ENCODE peak calls at places on chromosomes 2 and 18, in ten cellular contexts. One of them, this sample, is unnamed.

GRCh38 chr2:70901235-70902066 is 34.2 kb upstream of the ATP6V1B1 start:
- DNase-seq in HCT116: no peak
- DNase-seq in AG04450: no peak
- DNase-seq in tibial artery: no peak
- DNase-seq in body of pancreas: no peak
- DNase-seq in HFFc6: peak; percentile 12
- DNase-seq in HFF-Myc: no peak
- DNase-seq in psoas muscle: no peak
- DNase-seq in Peyer's patch: no peak
- DNase-seq in thyroid gland: no peak
- DNase-seq in this sample: no peak

GRCh38 chr2:181364492-181365175 is 92.6 kb upstream of the ITGA4 start:
- DNase-seq in Peyer's patch: no peak
- DNase-seq in body of pancreas: no peak
- DNase-seq in AG04450: no peak
- DNase-seq in HCT116: no peak
- DNase-seq in thyroid gland: no peak
- DNase-seq in tibial artery: no peak
- DNase-seq in psoas muscle: no peak
- DNase-seq in HFF-Myc: no peak
- DNase-seq in HFFc6: peak; percentile 25
- DNase-seq in this sample: no peak

GRCh38 chr2:85248741-85249524 is 78.9 kb downstream of the TGOLN2 start:
- DNase-seq in Peyer's patch: no peak
- DNase-seq in body of pancreas: peak; percentile 25
- DNase-seq in HFFc6: peak; percentile 86
- DNase-seq in HFF-Myc: peak; percentile 75
- DNase-seq in thyroid gland: no peak
- DNase-seq in psoas muscle: peak; percentile 64
- DNase-seq in HCT116: peak; percentile 29
- DNase-seq in AG04450: peak; percentile 82
- DNase-seq in tibial artery: peak; percentile 80
- DNase-seq in this sample: no peak

GRCh38 chr2:161625996-161626395 is 1.8 kb downstream of the SLC4A10 start:
- DNase-seq in HFFc6: no peak
- DNase-seq in body of pancreas: no peak
- DNase-seq in HFF-Myc: no peak
- DNase-seq in AG04450: no peak
- DNase-seq in Peyer's patch: no peak
- DNase-seq in thyroid gland: no peak
- DNase-seq in psoas muscle: no peak
- DNase-seq in tibial artery: no peak
- DNase-seq in HCT116: no peak
- DNase-seq in this sample: no peak

GRCh38 chr2:215271466-215271865 is 40.4 kb upstream of the ATIC start:
- DNase-seq in thyroid gland: no peak
- DNase-seq in HFF-Myc: no peak
- DNase-seq in HCT116: no peak
- DNase-seq in HFFc6: no peak
- DNase-seq in AG04450: no peak
- DNase-seq in Peyer's patch: no peak
- DNase-seq in body of pancreas: no peak
- DNase-seq in psoas muscle: no peak
- DNase-seq in tibial artery: no peak
- DNase-seq in this sample: no peak

GRCh38 chr2:237026981-237027711 is 58.5 kb upstream of the COPS8 start:
- DNase-seq in HFFc6: peak; percentile 66
- DNase-seq in thyroid gland: peak; percentile 82
- DNase-seq in Peyer's patch: peak; percentile 80
- DNase-seq in AG04450: peak; percentile 16
- DNase-seq in body of pancreas: peak; percentile 78
- DNase-seq in psoas muscle: peak; percentile 83
- DNase-seq in tibial artery: peak; percentile 87
- DNase-seq in HFF-Myc: peak; percentile 38
- DNase-seq in HCT116: peak; percentile 29
- DNase-seq in this sample: peak; percentile 83

GRCh38 chr18:7904529-7904928 is 337.4 kb downstream of the PTPRM start:
- DNase-seq in Peyer's patch: no peak
- DNase-seq in HCT116: no peak
- DNase-seq in body of pancreas: no peak
- DNase-seq in HFF-Myc: peak; percentile 46
- DNase-seq in psoas muscle: no peak
- DNase-seq in HFFc6: peak; percentile 70
- DNase-seq in thyroid gland: no peak
- DNase-seq in tibial artery: no peak
- DNase-seq in AG04450: peak; percentile 78
- DNase-seq in this sample: no peak

GRCh38 chr2:174901075-174901474 is 104.1 kb downstream of the CHN1 start:
- DNase-seq in HFFc6: peak; percentile 38
- DNase-seq in tibial artery: no peak
- DNase-seq in Peyer's patch: no peak
- DNase-seq in HCT116: no peak
- DNase-seq in HFF-Myc: peak; percentile 24
- DNase-seq in AG04450: no peak
- DNase-seq in psoas muscle: no peak
- DNase-seq in body of pancreas: no peak
- DNase-seq in thyroid gland: no peak
- DNase-seq in this sample: no peak

GRCh38 chr18:3192286-3192685 is 27.5 kb downstream of the MYOM1 start:
- DNase-seq in psoas muscle: no peak
- DNase-seq in tibial artery: no peak
- DNase-seq in AG04450: no peak
- DNase-seq in body of pancreas: no peak
- DNase-seq in HCT116: no peak
- DNase-seq in thyroid gland: no peak
- DNase-seq in HFFc6: no peak
- DNase-seq in HFF-Myc: no peak
- DNase-seq in Peyer's patch: no peak
- DNase-seq in this sample: no peak

GRCh38 chr18:3183103-3183717 is 36.6 kb downstream of the MYOM1 start:
- DNase-seq in HCT116: no peak
- DNase-seq in HFFc6: no peak
- DNase-seq in Peyer's patch: no peak
- DNase-seq in AG04450: no peak
- DNase-seq in thyroid gland: no peak
- DNase-seq in tibial artery: no peak
- DNase-seq in HFF-Myc: no peak
- DNase-seq in body of pancreas: no peak
- DNase-seq in psoas muscle: no peak
- DNase-seq in this sample: no peak

GRCh38 chr18:3189884-3190283 is 29.9 kb downstream of the MYOM1 start:
- DNase-seq in AG04450: no peak
- DNase-seq in psoas muscle: no peak
- DNase-seq in thyroid gland: no peak
- DNase-seq in Peyer's patch: no peak
- DNase-seq in tibial artery: no peak
- DNase-seq in body of pancreas: no peak
- DNase-seq in HFF-Myc: no peak
- DNase-seq in HFFc6: no peak
- DNase-seq in HCT116: no peak
- DNase-seq in this sample: no peak

GRCh38 chr18:3184275-3184963 is 35.3 kb downstream of the MYOM1 start:
- DNase-seq in Peyer's patch: no peak
- DNase-seq in thyroid gland: no peak
- DNase-seq in body of pancreas: no peak
- DNase-seq in HFF-Myc: no peak
- DNase-seq in AG04450: no peak
- DNase-seq in psoas muscle: no peak
- DNase-seq in HCT116: no peak
- DNase-seq in tibial artery: no peak
- DNase-seq in HFFc6: no peak
- DNase-seq in this sample: no peak

GRCh38 chr18:3186678-3187658 is 32.8 kb downstream of the MYOM1 start:
- DNase-seq in HFFc6: no peak
- DNase-seq in AG04450: no peak
- DNase-seq in tibial artery: no peak
- DNase-seq in body of pancreas: peak; percentile 65
- DNase-seq in psoas muscle: no peak
- DNase-seq in HFF-Myc: no peak
- DNase-seq in thyroid gland: no peak
- DNase-seq in HCT116: no peak
- DNase-seq in Peyer's patch: no peak
- DNase-seq in this sample: peak; percentile 13
- TF ChIP-seq CTCF in HFFc6: peak; percentile 23
- TF ChIP-seq CTCF in AG04450: no peak
- TF ChIP-seq CTCF in tibial artery: peak; percentile 9
- TF ChIP-seq CTCF in body of pancreas: peak; percentile 68
- TF ChIP-seq CTCF in psoas muscle: peak; percentile 9
- TF ChIP-seq CTCF in HFF-Myc: no peak
- TF ChIP-seq CTCF in thyroid gland: no peak
- TF ChIP-seq CTCF in HCT116: no peak
- TF ChIP-seq CTCF in Peyer's patch: peak; percentile 69
- TF ChIP-seq CTCF in this sample: no peak

DNA sequence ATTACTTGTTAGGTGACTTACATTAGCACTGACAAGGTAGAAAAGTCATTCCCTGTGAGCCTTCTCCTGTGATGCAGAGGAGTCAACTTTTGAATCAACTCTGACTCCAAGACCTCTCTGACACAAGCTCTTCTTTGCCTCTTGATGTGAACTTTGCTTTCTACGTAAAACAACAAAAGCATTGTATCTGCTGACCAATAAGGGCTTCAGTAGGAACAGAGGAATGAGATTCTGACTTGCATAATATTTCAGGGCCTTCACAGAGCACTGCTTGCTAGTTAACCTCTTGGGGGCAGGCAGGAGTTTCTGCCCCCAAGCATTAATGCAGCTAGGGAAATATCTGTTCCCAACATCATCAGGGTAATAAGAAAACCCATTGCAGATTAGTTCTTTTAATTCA is 791.5 kb downstream of the BCL11A start:
- DNase-seq in body of pancreas: no peak
- DNase-seq in HFFc6: no peak
- DNase-seq in HFF-Myc: no peak
- DNase-seq in thyroid gland: no peak
- DNase-seq in Peyer's patch: no peak
- DNase-seq in psoas muscle: no peak
- DNase-seq in tibial artery: no peak
- DNase-seq in HCT116: no peak
- DNase-seq in AG04450: no peak
- DNase-seq in this sample: no peak
- TF ChIP-seq CTCF in body of pancreas: no peak
- TF ChIP-seq CTCF in HFFc6: no peak
- TF ChIP-seq CTCF in HFF-Myc: no peak
- TF ChIP-seq CTCF in thyroid gland: no peak
- TF ChIP-seq CTCF in Peyer's patch: no peak
- TF ChIP-seq CTCF in psoas muscle: no peak
- TF ChIP-seq CTCF in tibial artery: no peak
- TF ChIP-seq CTCF in HCT116: no peak
- TF ChIP-seq CTCF in AG04450: no peak
- TF ChIP-seq CTCF in this sample: no peak

DNA sequence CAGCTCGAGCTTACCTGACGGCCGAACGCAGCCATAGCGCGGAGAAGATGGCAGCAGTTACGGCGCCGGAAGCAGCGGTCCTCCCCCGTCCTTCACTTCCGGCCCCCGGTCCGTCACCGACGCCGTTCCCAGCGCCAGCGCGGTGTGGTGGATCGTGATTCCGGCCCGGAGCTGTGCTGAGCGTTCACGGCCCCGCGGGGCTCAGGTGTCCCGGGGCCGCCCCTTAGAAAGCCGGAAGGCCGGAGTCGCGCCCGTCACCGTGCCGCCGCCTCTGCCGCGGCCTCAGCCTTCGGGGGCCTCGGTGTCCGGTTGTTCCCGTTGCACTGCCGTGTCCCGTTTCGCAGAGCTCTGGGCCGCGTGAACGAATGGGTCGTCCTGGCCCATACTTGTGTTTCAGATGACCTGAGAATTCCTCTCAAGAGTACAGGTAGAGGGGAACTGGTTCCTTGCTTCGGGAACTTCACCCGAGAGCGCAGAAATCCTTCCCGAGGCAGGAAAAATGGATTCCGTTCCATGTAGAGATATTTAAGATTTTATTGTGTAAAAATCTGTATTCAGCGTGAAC is at the start of gene MTERF4:
- DNase-seq in HFF-Myc: peak; percentile 49
- DNase-seq in AG04450: peak; percentile 8
- DNase-seq in Peyer's patch: peak; percentile 94
- DNase-seq in HFFc6: peak; percentile 72
- DNase-seq in thyroid gland: peak; percentile 92
- DNase-seq in psoas muscle: peak; percentile 95
- DNase-seq in body of pancreas: peak; percentile 92
- DNase-seq in HCT116: peak; percentile 59
- DNase-seq in tibial artery: peak; percentile 92
- DNase-seq in this sample: peak; percentile 94
- TF ChIP-seq CTCF in HFF-Myc: no peak
- TF ChIP-seq CTCF in AG04450: no peak
- TF ChIP-seq CTCF in Peyer's patch: no peak
- TF ChIP-seq CTCF in HFFc6: no peak
- TF ChIP-seq CTCF in thyroid gland: no peak
- TF ChIP-seq CTCF in psoas muscle: no peak
- TF ChIP-seq CTCF in body of pancreas: peak; percentile 12
- TF ChIP-seq CTCF in HCT116: no peak
- TF ChIP-seq CTCF in tibial artery: no peak
- TF ChIP-seq CTCF in this sample: no peak

GRCh38 chr2:100192825-100193224 is 50.4 kb upstream of the AFF3 start:
- DNase-seq in Peyer's patch: no peak
- DNase-seq in psoas muscle: no peak
- DNase-seq in tibial artery: peak; percentile 79
- DNase-seq in AG04450: no peak
- DNase-seq in HFFc6: no peak
- DNase-seq in HFF-Myc: no peak
- DNase-seq in body of pancreas: no peak
- DNase-seq in HCT116: no peak
- DNase-seq in thyroid gland: no peak
- DNase-seq in this sample: no peak

GRCh38 chr2:100192300-100192699 is 49.9 kb upstream of the AFF3 start:
- DNase-seq in HFF-Myc: no peak
- DNase-seq in body of pancreas: no peak
- DNase-seq in Peyer's patch: no peak
- DNase-seq in AG04450: no peak
- DNase-seq in tibial artery: no peak
- DNase-seq in psoas muscle: no peak
- DNase-seq in HFFc6: no peak
- DNase-seq in HCT116: no peak
- DNase-seq in thyroid gland: no peak
- DNase-seq in this sample: no peak

GRCh38 chr2:100195942-100196341 is 53.6 kb upstream of the AFF3 start:
- DNase-seq in psoas muscle: no peak
- DNase-seq in body of pancreas: no peak
- DNase-seq in thyroid gland: no peak
- DNase-seq in HCT116: no peak
- DNase-seq in tibial artery: no peak
- DNase-seq in Peyer's patch: no peak
- DNase-seq in HFFc6: no peak
- DNase-seq in HFF-Myc: no peak
- DNase-seq in AG04450: no peak
- DNase-seq in this sample: no peak

GRCh38 chr2:100194951-100195350 is 52.6 kb upstream of the AFF3 start:
- DNase-seq in AG04450: no peak
- DNase-seq in body of pancreas: no peak
- DNase-seq in HFFc6: no peak
- DNase-seq in thyroid gland: peak; percentile 81
- DNase-seq in Peyer's patch: no peak
- DNase-seq in HCT116: no peak
- DNase-seq in psoas muscle: no peak
- DNase-seq in tibial artery: no peak
- DNase-seq in HFF-Myc: no peak
- DNase-seq in this sample: no peak

DNA sequence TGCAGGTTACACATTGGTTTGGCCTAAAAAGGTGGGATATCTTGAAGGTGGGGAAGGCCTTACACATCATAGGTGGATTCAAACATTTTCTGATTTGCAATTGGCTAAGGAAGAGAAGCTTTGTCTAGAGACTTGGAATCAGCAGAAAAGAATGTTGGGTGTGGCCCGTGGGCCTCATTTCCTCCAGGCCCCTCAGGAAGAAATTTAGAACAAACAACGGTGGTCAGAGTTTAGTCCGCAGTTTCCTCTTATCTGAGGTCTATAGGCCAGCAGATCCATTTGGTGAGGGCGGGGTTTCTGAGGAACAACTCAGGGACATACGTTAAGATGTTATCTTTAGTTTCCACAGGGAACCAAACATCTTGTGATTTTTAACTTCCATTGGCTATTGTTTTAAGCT is 50.9 kb upstream of the AFF3 start:
- DNase-seq in AG04450: no peak
- DNase-seq in thyroid gland: no peak
- DNase-seq in HCT116: no peak
- DNase-seq in psoas muscle: no peak
- DNase-seq in HFFc6: no peak
- DNase-seq in tibial artery: no peak
- DNase-seq in HFF-Myc: no peak
- DNase-seq in body of pancreas: no peak
- DNase-seq in Peyer's patch: no peak
- DNase-seq in this sample: peak; percentile 5
- TF ChIP-seq CTCF in AG04450: no peak
- TF ChIP-seq CTCF in thyroid gland: no peak
- TF ChIP-seq CTCF in HCT116: no peak
- TF ChIP-seq CTCF in psoas muscle: no peak
- TF ChIP-seq CTCF in HFFc6: no peak
- TF ChIP-seq CTCF in tibial artery: no peak
- TF ChIP-seq CTCF in HFF-Myc: no peak
- TF ChIP-seq CTCF in body of pancreas: no peak
- TF ChIP-seq CTCF in Peyer's patch: no peak
- TF ChIP-seq CTCF in this sample: no peak